ENCODE peak calls at places on chromosomes 6 and 20, in nine cellular contexts. One of them, this sample, is unnamed.
A peak's percentile ranks its signal among the peaks of the same experiment; 100 is the strongest.

GRCh38 chr6:47403801-47404200 is 73.8 kb upstream of the CD2AP start:
- DNase-seq in GM23338: no peak
- DNase-seq in PC-3: peak; percentile 58
- DNase-seq in H9: no peak
- DNase-seq in neural progenitor cell: no peak
- DNase-seq in endothelial cell of umbilical vein: no peak
- DNase-seq in IMR-90: no peak
- DNase-seq in fibroblast of lung: no peak
- DNase-seq in keratinocyte: no peak
- DNase-seq in this sample: peak; percentile 45

GRCh38 chr20:9460518-9460917 is 53.9 kb upstream of the LAMP5 start:
- DNase-seq in H9: no peak
- DNase-seq in neural progenitor cell: no peak
- DNase-seq in keratinocyte: no peak
- DNase-seq in fibroblast of lung: peak; percentile 59
- DNase-seq in IMR-90: peak; percentile 36
- DNase-seq in endothelial cell of umbilical vein: peak; percentile 85
- DNase-seq in PC-3: peak; percentile 89
- DNase-seq in GM23338: no peak
- DNase-seq in this sample: peak; percentile 16

GRCh38 chr6:88004707-88005106 is 42.9 kb upstream of the SPACA1 start:
- DNase-seq in H9: no peak
- DNase-seq in PC-3: no peak
- DNase-seq in neural progenitor cell: no peak
- DNase-seq in fibroblast of lung: no peak
- DNase-seq in keratinocyte: no peak
- DNase-seq in endothelial cell of umbilical vein: no peak
- DNase-seq in IMR-90: no peak
- DNase-seq in GM23338: no peak
- DNase-seq in this sample: no peak

GRCh38 chr20:45972500-45973183 is 639 bp upstream of the ZNF335 start:
- DNase-seq in PC-3: peak; percentile 98
- DNase-seq in neural progenitor cell: no peak
- DNase-seq in H9: no peak
- DNase-seq in keratinocyte: no peak
- DNase-seq in GM23338: peak; percentile 96
- DNase-seq in IMR-90: no peak
- DNase-seq in endothelial cell of umbilical vein: no peak
- DNase-seq in fibroblast of lung: no peak
- DNase-seq in this sample: no peak

GRCh38 chr6:106574729-106575458 is 54.4 kb downstream of the RTN4IP1 start:
- DNase-seq in IMR-90: peak; percentile 70
- DNase-seq in fibroblast of lung: peak; percentile 88
- DNase-seq in PC-3: peak; percentile 77
- DNase-seq in H9: no peak
- DNase-seq in neural progenitor cell: peak; percentile 62
- DNase-seq in GM23338: no peak
- DNase-seq in endothelial cell of umbilical vein: peak; percentile 61
- DNase-seq in keratinocyte: no peak
- DNase-seq in this sample: peak; percentile 48

GRCh38 chr20:20797521-20798310 is 85.3 kb upstream of the RALGAPA2 start:
- DNase-seq in PC-3: no peak
- DNase-seq in endothelial cell of umbilical vein: no peak
- DNase-seq in IMR-90: no peak
- DNase-seq in keratinocyte: no peak
- DNase-seq in H9: no peak
- DNase-seq in GM23338: no peak
- DNase-seq in fibroblast of lung: no peak
- DNase-seq in neural progenitor cell: no peak
- DNase-seq in this sample: no peak

GRCh38 chr20:23257106-23257761 is 93.4 kb upstream of the NXT1 start:
- DNase-seq in fibroblast of lung: peak; percentile 36
- DNase-seq in keratinocyte: no peak
- DNase-seq in GM23338: no peak
- DNase-seq in PC-3: no peak
- DNase-seq in H9: no peak
- DNase-seq in IMR-90: peak; percentile 27
- DNase-seq in neural progenitor cell: no peak
- DNase-seq in endothelial cell of umbilical vein: peak; percentile 41
- DNase-seq in this sample: peak; percentile 6

GRCh38 chr6:35893246-35893645 is 27.7 kb downstream of the SRPK1 start:
- DNase-seq in keratinocyte: no peak
- DNase-seq in neural progenitor cell: no peak
- DNase-seq in fibroblast of lung: peak; percentile 65
- DNase-seq in PC-3: no peak
- DNase-seq in endothelial cell of umbilical vein: no peak
- DNase-seq in H9: no peak
- DNase-seq in GM23338: no peak
- DNase-seq in IMR-90: peak; percentile 4
- DNase-seq in this sample: no peak

GRCh38 chr6:136920216-136920857 is 1.8 kb upstream of the SLC35D3 start:
- DNase-seq in neural progenitor cell: peak; percentile 4
- DNase-seq in GM23338: no peak
- DNase-seq in keratinocyte: no peak
- DNase-seq in fibroblast of lung: no peak
- DNase-seq in endothelial cell of umbilical vein: peak; percentile 5
- DNase-seq in H9: no peak
- DNase-seq in IMR-90: no peak
- DNase-seq in PC-3: no peak
- DNase-seq in this sample: no peak

GRCh38 chr6:110547266-110547964 is 71.0 kb upstream of the SLC22A16 start:
- DNase-seq in keratinocyte: no peak
- DNase-seq in neural progenitor cell: no peak
- DNase-seq in H9: no peak
- DNase-seq in IMR-90: peak; percentile 70
- DNase-seq in fibroblast of lung: peak; percentile 79
- DNase-seq in endothelial cell of umbilical vein: no peak
- DNase-seq in GM23338: no peak
- DNase-seq in PC-3: peak; percentile 88
- DNase-seq in this sample: peak; percentile 84

GRCh38 chr6:38095054-38095453 is 275.5 kb downstream of the ZFAND3 start:
- DNase-seq in PC-3: peak; percentile 76
- DNase-seq in fibroblast of lung: peak; percentile 73
- DNase-seq in keratinocyte: no peak
- DNase-seq in H9: no peak
- DNase-seq in neural progenitor cell: no peak
- DNase-seq in IMR-90: peak; percentile 79
- DNase-seq in endothelial cell of umbilical vein: no peak
- DNase-seq in GM23338: no peak
- DNase-seq in this sample: peak; percentile 19

GRCh38 chr6:130913119-130913518 is 85.9 kb downstream of the SMLR1 start:
- DNase-seq in keratinocyte: no peak
- DNase-seq in PC-3: no peak
- DNase-seq in fibroblast of lung: no peak
- DNase-seq in neural progenitor cell: peak; percentile 31
- DNase-seq in GM23338: peak; percentile 59
- DNase-seq in H9: no peak
- DNase-seq in endothelial cell of umbilical vein: no peak
- DNase-seq in IMR-90: no peak
- DNase-seq in this sample: peak; percentile 14

GRCh38 chr20:1783245-1783644 is 112.0 kb upstream of the SIRPA start:
- DNase-seq in PC-3: no peak
- DNase-seq in H9: no peak
- DNase-seq in keratinocyte: no peak
- DNase-seq in GM23338: no peak
- DNase-seq in IMR-90: no peak
- DNase-seq in endothelial cell of umbilical vein: no peak
- DNase-seq in fibroblast of lung: no peak
- DNase-seq in neural progenitor cell: no peak
- DNase-seq in this sample: no peak

GRCh38 chr20:1784586-1784985 is 110.6 kb upstream of the SIRPA start:
- DNase-seq in GM23338: no peak
- DNase-seq in IMR-90: no peak
- DNase-seq in keratinocyte: no peak
- DNase-seq in H9: no peak
- DNase-seq in fibroblast of lung: no peak
- DNase-seq in endothelial cell of umbilical vein: no peak
- DNase-seq in PC-3: no peak
- DNase-seq in neural progenitor cell: no peak
- DNase-seq in this sample: no peak

GRCh38 chr20:1786061-1786460 is 109.1 kb upstream of the SIRPA start:
- DNase-seq in IMR-90: no peak
- DNase-seq in PC-3: no peak
- DNase-seq in keratinocyte: no peak
- DNase-seq in GM23338: no peak
- DNase-seq in fibroblast of lung: no peak
- DNase-seq in endothelial cell of umbilical vein: no peak
- DNase-seq in H9: no peak
- DNase-seq in neural progenitor cell: no peak
- DNase-seq in this sample: no peak

GRCh38 chr20:1788039-1788438 is 107.2 kb upstream of the SIRPA start:
- DNase-seq in keratinocyte: no peak
- DNase-seq in endothelial cell of umbilical vein: no peak
- DNase-seq in PC-3: no peak
- DNase-seq in fibroblast of lung: no peak
- DNase-seq in IMR-90: no peak
- DNase-seq in neural progenitor cell: no peak
- DNase-seq in H9: no peak
- DNase-seq in GM23338: no peak
- DNase-seq in this sample: no peak

GRCh38 chr20:1786496-1786895 is 108.7 kb upstream of the SIRPA start:
- DNase-seq in GM23338: no peak
- DNase-seq in IMR-90: no peak
- DNase-seq in fibroblast of lung: no peak
- DNase-seq in PC-3: no peak
- DNase-seq in neural progenitor cell: no peak
- DNase-seq in keratinocyte: no peak
- DNase-seq in endothelial cell of umbilical vein: no peak
- DNase-seq in H9: no peak
- DNase-seq in this sample: no peak
- H2AFZ ChIP-seq in GM23338: no peak overlapping the region
- H2AFZ ChIP-seq in IMR-90: no peak overlapping the region
- H2AFZ ChIP-seq in fibroblast of lung: no peak overlapping the region
- H2AFZ ChIP-seq in PC-3: no peak overlapping the region
- H2AFZ ChIP-seq in neural progenitor cell: no peak overlapping the region
- H2AFZ ChIP-seq in keratinocyte: no peak overlapping the region
- H2AFZ ChIP-seq in endothelial cell of umbilical vein: no peak overlapping the region
- H2AFZ ChIP-seq in H9: no peak overlapping the region
- H2AFZ ChIP-seq in this sample: no peak overlapping the region

GRCh38 chr6:39865011-39865888 is 69.0 kb downstream of the MOCS1 start:
- DNase-seq in GM23338: peak; percentile 97
- DNase-seq in PC-3: peak; percentile 69
- DNase-seq in fibroblast of lung: peak; percentile 30
- DNase-seq in endothelial cell of umbilical vein: peak; percentile 71
- DNase-seq in IMR-90: peak; percentile 60
- DNase-seq in H9: peak; percentile 83
- DNase-seq in neural progenitor cell: peak; percentile 81
- DNase-seq in keratinocyte: no peak
- DNase-seq in this sample: peak; percentile 31

GRCh38 chr6:39859025-39859424 is 66.8 kb downstream of the DAAM2 start:
- DNase-seq in PC-3: no peak
- DNase-seq in IMR-90: no peak
- DNase-seq in endothelial cell of umbilical vein: no peak
- DNase-seq in neural progenitor cell: no peak
- DNase-seq in H9: no peak
- DNase-seq in GM23338: no peak
- DNase-seq in keratinocyte: no peak
- DNase-seq in fibroblast of lung: no peak
- DNase-seq in this sample: no peak

GRCh38 chr6:39867592-39867991 is 66.7 kb downstream of the MOCS1 start:
- DNase-seq in keratinocyte: no peak
- DNase-seq in GM23338: peak; percentile 66
- DNase-seq in fibroblast of lung: no peak
- DNase-seq in endothelial cell of umbilical vein: no peak
- DNase-seq in H9: peak; percentile 79
- DNase-seq in neural progenitor cell: no peak
- DNase-seq in PC-3: no peak
- DNase-seq in IMR-90: no peak
- DNase-seq in this sample: no peak

DNA sequence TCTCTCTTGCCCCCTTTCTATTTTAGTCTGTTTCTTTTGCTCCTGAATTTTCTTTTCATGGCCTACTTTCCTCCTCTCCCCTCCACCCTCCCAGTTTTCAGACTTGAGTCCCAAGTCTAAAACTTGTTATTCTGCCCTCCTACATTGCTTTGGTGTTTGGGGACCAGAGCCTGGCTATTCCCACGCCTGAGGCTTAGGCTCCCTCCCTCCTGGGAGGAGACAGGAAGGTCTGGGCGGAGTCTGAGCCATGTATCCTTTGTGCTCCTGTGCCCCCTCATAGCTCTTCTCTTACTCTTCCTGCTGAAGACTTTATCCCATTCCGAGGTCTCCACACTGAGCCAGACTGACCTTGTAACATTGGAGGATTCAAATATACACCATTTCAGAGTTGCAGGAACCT is 69.5 kb downstream of the DAAM2 start:
- DNase-seq in IMR-90: no peak
- DNase-seq in endothelial cell of umbilical vein: no peak
- DNase-seq in fibroblast of lung: no peak
- DNase-seq in PC-3: no peak
- DNase-seq in neural progenitor cell: no peak
- DNase-seq in GM23338: peak; percentile 26
- DNase-seq in H9: peak; percentile 41
- DNase-seq in keratinocyte: no peak
- DNase-seq in this sample: no peak
- H3K4me2 ChIP-seq in IMR-90: no peak overlapping the region
- H3K4me2 ChIP-seq in endothelial cell of umbilical vein: no peak overlapping the region
- H3K4me2 ChIP-seq in fibroblast of lung: no peak overlapping the region
- H3K4me2 ChIP-seq in PC-3: no peak overlapping the region
- H3K4me2 ChIP-seq in neural progenitor cell: no peak overlapping the region
- H3K4me2 ChIP-seq in GM23338: no peak overlapping the region
- H3K4me2 ChIP-seq in H9: no peak overlapping the region
- H3K4me2 ChIP-seq in keratinocyte: no peak overlapping the region
- H3K4me2 ChIP-seq in this sample: no peak overlapping the region

GRCh38 chr6:44808148-44808547 is 420.6 kb downstream of the CDC5L start:
- DNase-seq in neural progenitor cell: no peak
- DNase-seq in GM23338: no peak
- DNase-seq in keratinocyte: no peak
- DNase-seq in endothelial cell of umbilical vein: no peak
- DNase-seq in fibroblast of lung: peak; percentile 23
- DNase-seq in H9: no peak
- DNase-seq in IMR-90: no peak
- DNase-seq in PC-3: no peak
- DNase-seq in this sample: no peak
- H2AFZ ChIP-seq in neural progenitor cell: no peak overlapping the region
- H2AFZ ChIP-seq in GM23338: no peak overlapping the region
- H2AFZ ChIP-seq in keratinocyte: no peak overlapping the region
- H2AFZ ChIP-seq in endothelial cell of umbilical vein: no peak overlapping the region
- H2AFZ ChIP-seq in fibroblast of lung: no peak overlapping the region
- H2AFZ ChIP-seq in H9: no peak overlapping the region
- H2AFZ ChIP-seq in IMR-90: no peak overlapping the region
- H2AFZ ChIP-seq in PC-3: no peak overlapping the region
- H2AFZ ChIP-seq in this sample: no peak overlapping the region

DNA sequence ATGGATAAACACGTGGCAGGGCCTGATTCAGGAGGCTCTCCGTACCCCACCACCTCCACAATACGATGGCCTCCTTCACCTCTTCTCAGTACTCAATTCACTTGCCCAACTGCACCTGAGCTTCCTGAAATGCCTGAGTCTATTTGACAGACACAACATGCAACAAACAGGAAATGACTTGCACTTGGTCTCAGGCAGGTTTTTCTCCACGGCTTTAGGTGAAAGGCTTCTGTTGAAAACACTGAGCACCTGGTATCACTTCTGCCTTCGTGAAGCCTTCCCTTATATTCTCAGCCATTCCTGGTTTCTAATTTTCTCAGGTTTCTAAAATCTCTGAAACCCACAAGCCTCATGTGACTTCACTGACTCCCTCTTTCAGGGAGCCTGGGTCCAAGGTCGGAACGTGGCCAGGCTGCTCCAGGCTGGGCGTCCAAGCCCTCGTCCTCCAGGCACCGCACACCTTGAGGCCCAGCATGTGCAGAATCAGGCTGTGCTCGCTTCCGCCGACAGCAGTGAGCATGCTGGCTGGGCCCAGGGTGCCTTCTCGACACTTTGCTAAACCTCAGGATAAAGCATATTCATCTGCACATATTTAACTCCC is 34.7 kb downstream of the TAF4 start:
- DNase-seq in PC-3: peak; percentile 57
- DNase-seq in IMR-90: no peak
- DNase-seq in H9: no peak
- DNase-seq in endothelial cell of umbilical vein: no peak
- DNase-seq in GM23338: no peak
- DNase-seq in neural progenitor cell: no peak
- DNase-seq in keratinocyte: no peak
- DNase-seq in fibroblast of lung: no peak
- DNase-seq in this sample: peak; percentile 45
- H3K4me2 ChIP-seq in PC-3: peak overlapping the region; percentile 46
- H3K4me2 ChIP-seq in IMR-90: no peak overlapping the region
- H3K4me2 ChIP-seq in H9: no peak overlapping the region
- H3K4me2 ChIP-seq in endothelial cell of umbilical vein: no peak overlapping the region
- H3K4me2 ChIP-seq in GM23338: no peak overlapping the region
- H3K4me2 ChIP-seq in neural progenitor cell: no peak overlapping the region
- H3K4me2 ChIP-seq in keratinocyte: peak overlapping the region; percentile 30
- H3K4me2 ChIP-seq in fibroblast of lung: no peak overlapping the region
- H3K4me2 ChIP-seq in this sample: peak overlapping the region; percentile 26

This sample was measured in mammary epithelial cell.